ENCODE peak calls at places on chromosomes 6 and 20, in five cellular contexts. V, D, J, G and A are unnamed samples.

GRCh38 chr6:169190144-169190584 is 63.5 kb downstream of the THBS2 start:
- DNase-seq in D (peak), J (no peak), V (peak), G (no peak), A (no peak)

GRCh38 chr6:35543459-35544193 is 30.9 kb upstream of the TULP1 start:
- DNase-seq in D (no peak), J (no peak), V (no peak), G (no peak), A (no peak)

GRCh38 chr6:148423601-148424270 is 81.1 kb downstream of the SASH1 start:
- DNase-seq in V (no peak), D (no peak), J (no peak), G (no peak), A (no peak)

GRCh38 chr6:33994198-33995045 is 151.5 kb downstream of the GRM4 start:
- DNase-seq in G (no peak), J (no peak), V (no peak), D (no peak), A (no peak)

GRCh38 chr20:61161649-61162210 is 90.3 kb upstream of the CDH4 start:
- DNase-seq in J (no peak), D (peak), G (no peak), V (peak), A (no peak)

GRCh38 chr6:156988276-156989158 is 211.3 kb downstream of the ARID1B start:
- DNase-seq in G (no peak), D (no peak), V (no peak), J (peak), A (no peak)

GRCh38 chr6:49978332-49979226 is 9.2 kb upstream of the DEFB113 start:
- DNase-seq in D (no peak), V (no peak), G (no peak), J (no peak), A (no peak)

GRCh38 chr6:12403946-12404647 is 113.9 kb downstream of the EDN1 start:
- DNase-seq in V (peak), J (no peak), D (no peak), G (no peak), A (no peak)